ENCODE peak calls at places on chromosomes 13 and 19, in six cellular contexts. P, W, F, S, B and L are unnamed samples.
A peak's percentile ranks its signal among the peaks of the same experiment; 100 is the strongest.

GRCh38 chr19:3207466-3208242 is 16.8 kb upstream of the CELF5 start:
- DNase-seq in W (no peak), F (no peak), S (no peak), P (no peak), B (no peak), L (no peak)

GRCh38 chr13:93002071-93002470 is 224.5 kb upstream of the GPC6 start:
- DNase-seq in B (no peak), P (no peak), S (no peak), W (no peak), F (no peak), L (no peak)

GRCh38 chr19:7811989-7812388 is 18.0 kb upstream of the EVI5L start:
- DNase-seq in F (no peak), P (peak; percentile 8), S (no peak), W (no peak), B (peak; percentile 28), L (no peak)

GRCh38 chr19:13796301-13797057 is 1.2 kb downstream of the ZSWIM4 start:
- DNase-seq in F (peak; percentile 99), S (peak; percentile 45), B (peak; percentile 98), P (peak; percentile 94), W (no peak), L (peak; percentile 93)

GRCh38 chr19:45097776-45098520 is 5.0 kb downstream of the PPP1R37 start:
- DNase-seq in B (peak; percentile 98), W (no peak), F (peak; percentile 96), P (peak; percentile 90), S (no peak), L (peak; percentile 86)

GRCh38 chr19:862529-863304 is 3.3 kb downstream of the CFD start:
- DNase-seq in F (peak; percentile 67), S (peak; percentile 89), P (peak; percentile 63), W (peak; percentile 61), B (peak; percentile 17), L (no peak)

GRCh38 chr19:46866407-46867132 is 5.8 kb downstream of the ARHGAP35 start:
- DNase-seq in B (no peak), S (no peak), P (no peak), W (no peak), F (peak; percentile 44), L (no peak)

GRCh38 chr13:47679391-47679790 is 321.7 kb downstream of the SUCLA2 start:
- DNase-seq in S (no peak), P (peak; percentile 6), W (no peak), F (peak; percentile 63), B (peak; percentile 59), L (no peak)

GRCh38 chr19:44951179-44952159 is 3.7 kb upstream of the CLPTM1 start:
- DNase-seq in S (peak; percentile 88), P (peak; percentile 84), F (peak; percentile 86), W (peak; percentile 56), B (peak; percentile 82), L (peak; percentile 80)

GRCh38 chr19:35216833-35217707 is 11.5 kb downstream of the FAM187B start:
- DNase-seq in S (peak; percentile 82), P (no peak), B (no peak), F (no peak), W (no peak), L (no peak)

GRCh38 chr13:33992891-33993336 is 175.0 kb downstream of the RFC3 start:
- DNase-seq in B (no peak), F (no peak), S (peak; percentile 57), W (no peak), P (no peak), L (no peak)

GRCh38 chr19:13015361-13016231 is 20.3 kb downstream of the NFIX start:
- DNase-seq in P (no peak), F (no peak), B (peak; percentile 33), S (no peak), W (no peak), L (no peak)

GRCh38 chr19:41299755-41300089 is 10.2 kb upstream of the CCDC97 start:
- DNase-seq in S (no peak), W (no peak), F (peak; percentile 44), P (no peak), B (peak; percentile 92), L (peak; percentile 46)

GRCh38 chr19:3520166-3521103 is 14.3 kb downstream of the FZR1 start:
- DNase-seq in W (no peak), P (peak; percentile 56), S (no peak), B (no peak), F (no peak), L (no peak)

GRCh38 chr13:113152894-113153809 is 5.3 kb upstream of the PROZ start:
- DNase-seq in W (no peak), S (peak; percentile 4), F (no peak), B (no peak), P (no peak), L (no peak)

GRCh38 chr13:107680115-107680514 is 535.2 kb downstream of the LIG4 start:
- DNase-seq in P (no peak), W (no peak), S (no peak), B (peak; percentile 28), F (no peak), L (no peak)

GRCh38 chr13:48125794-48126228 is 30.9 kb upstream of the MED4 start:
- DNase-seq in B (no peak), F (peak; percentile 6), W (no peak), P (no peak), S (no peak), L (no peak)

GRCh38 chr19:36833430-36833829 is 4.8 kb downstream of the ZNF790 start:
- DNase-seq in P (no peak), F (no peak), B (no peak), W (no peak), S (no peak), L (no peak)

GRCh38 chr19:30336290-30336689 is 35.9 kb upstream of the ZNF536 start:
- DNase-seq in B (no peak), F (no peak), P (no peak), W (no peak), S (no peak), L (no peak)

GRCh38 chr19:6480843-6481415 is 658 bp downstream of the DENND1C start:
- DNase-seq in F (no peak), P (no peak), S (peak; percentile 43), B (no peak), W (no peak), L (no peak)

GRCh38 chr19:6020972-6021805 is 43.2 kb upstream of the RANBP3 start:
- DNase-seq in P (no peak), W (no peak), S (no peak), F (no peak), B (no peak), L (no peak)

GRCh38 chr19:47750752-47751151 is 5.4 kb downstream of the NOP53 start:
- DNase-seq in S (no peak), P (no peak), B (no peak), W (no peak), F (no peak), L (no peak)

GRCh38 chr19:46604781-46605355 is 3.7 kb downstream of the CALM3 start:
- DNase-seq in B (no peak), P (no peak), F (no peak), W (no peak), S (no peak), L (no peak)

GRCh38 chr19:51552996-51553725 is 17.9 kb upstream of the ZNF175 start:
- DNase-seq in F (peak; percentile 64), P (peak; percentile 67), W (peak; percentile 57), B (peak; percentile 47), S (peak; percentile 46), L (peak; percentile 69)

GRCh38 chr19:47447470-47448359 is 24.0 kb downstream of the SLC8A2 start:
- DNase-seq in S (peak; percentile 67), F (peak; percentile 34), B (peak; percentile 22), P (peak; percentile 88), W (peak; percentile 54), L (peak; percentile 17)

GRCh38 chr19:39550197-39550596 is 10.2 kb upstream of the EID2 start:
- DNase-seq in P (no peak), B (no peak), S (no peak), W (no peak), F (no peak), L (no peak)

GRCh38 chr13:36131931-36132297 is 732 bp upstream of the DCLK1 start:
- DNase-seq in W (no peak), B (no peak), F (no peak), P (no peak), S (no peak), L (no peak)

GRCh38 chr19:50723069-50723468 is at the start of gene CLEC11A:
- DNase-seq in P (no peak), W (no peak), F (peak; percentile 89), S (no peak), B (peak; percentile 80), L (peak; percentile 86)

GRCh38 chr19:55134732-55135131 is 14.3 kb downstream of the TNNT1 start:
- DNase-seq in B (no peak), W (no peak), S (peak; percentile 31), P (no peak), F (no peak), L (no peak)